ENCODE peak calls at places on chromosomes 3 and 15, in five cellular contexts. One of them, this sample, is unnamed.

GRCh38 chr3:141926929-141927328 is 50.5 kb downstream of the ATP1B3 start:
- DNase-seq in type B pancreatic cell: no peak
- DNase-seq in stimulated activated CD4-positive, alpha-beta T cell treated with anti-CD3 and anti-CD28 coated beads, Interleukin-4, amount 100 ng/mL, for 24 hours: no peak
- DNase-seq in fibroblast of the aortic adventitia: no peak
- DNase-seq in mesothelial cell of epicardium: no peak
- DNase-seq in this sample: no peak

GRCh38 chr3:10471337-10471721 is 34.1 kb downstream of the ATP2B2 start:
- DNase-seq in type B pancreatic cell: no peak
- DNase-seq in stimulated activated CD4-positive, alpha-beta T cell treated with anti-CD3 and anti-CD28 coated beads, Interleukin-4, amount 100 ng/mL, for 24 hours: no peak
- DNase-seq in fibroblast of the aortic adventitia: no peak
- DNase-seq in mesothelial cell of epicardium: no peak
- DNase-seq in this sample: peak; percentile 7

GRCh38 chr15:29822685-29823459 is 604 bp upstream of the TJP1 start:
- DNase-seq in type B pancreatic cell: peak; percentile 79
- DNase-seq in stimulated activated CD4-positive, alpha-beta T cell treated with anti-CD3 and anti-CD28 coated beads, Interleukin-4, amount 100 ng/mL, for 24 hours: no peak
- DNase-seq in fibroblast of the aortic adventitia: peak; percentile 77
- DNase-seq in mesothelial cell of epicardium: peak; percentile 31
- DNase-seq in this sample: peak; percentile 84

GRCh38 chr3:78917541-78917940 is 850.3 kb downstream of the ROBO1 start:
- DNase-seq in type B pancreatic cell: no peak
- DNase-seq in stimulated activated CD4-positive, alpha-beta T cell treated with anti-CD3 and anti-CD28 coated beads, Interleukin-4, amount 100 ng/mL, for 24 hours: no peak
- DNase-seq in fibroblast of the aortic adventitia: no peak
- DNase-seq in mesothelial cell of epicardium: no peak
- DNase-seq in this sample: no peak

GRCh38 chr3:128076783-128077624 is 24.8 kb downstream of the SEC61A1 start:
- DNase-seq in type B pancreatic cell: no peak
- DNase-seq in stimulated activated CD4-positive, alpha-beta T cell treated with anti-CD3 and anti-CD28 coated beads, Interleukin-4, amount 100 ng/mL, for 24 hours: peak; percentile 33
- DNase-seq in fibroblast of the aortic adventitia: no peak
- DNase-seq in mesothelial cell of epicardium: no peak
- DNase-seq in this sample: no peak

GRCh38 chr3:99747915-99748314 is 69.7 kb upstream of the CMSS1 start:
- DNase-seq in type B pancreatic cell: no peak
- DNase-seq in stimulated activated CD4-positive, alpha-beta T cell treated with anti-CD3 and anti-CD28 coated beads, Interleukin-4, amount 100 ng/mL, for 24 hours: no peak
- DNase-seq in fibroblast of the aortic adventitia: peak; percentile 44
- DNase-seq in mesothelial cell of epicardium: no peak
- DNase-seq in this sample: peak; percentile 67

GRCh38 chr15:48205981-48206380 is at the start of gene SLC12A1:
- DNase-seq in type B pancreatic cell: no peak
- DNase-seq in stimulated activated CD4-positive, alpha-beta T cell treated with anti-CD3 and anti-CD28 coated beads, Interleukin-4, amount 100 ng/mL, for 24 hours: no peak
- DNase-seq in fibroblast of the aortic adventitia: no peak
- DNase-seq in mesothelial cell of epicardium: no peak
- DNase-seq in this sample: no peak

GRCh38 chr3:30970183-30970582 is 75.7 kb upstream of the GADL1 start:
- DNase-seq in type B pancreatic cell: no peak
- DNase-seq in stimulated activated CD4-positive, alpha-beta T cell treated with anti-CD3 and anti-CD28 coated beads, Interleukin-4, amount 100 ng/mL, for 24 hours: no peak
- DNase-seq in fibroblast of the aortic adventitia: peak; percentile 11
- DNase-seq in mesothelial cell of epicardium: no peak
- DNase-seq in this sample: no peak

GRCh38 chr15:42094512-42094963 is at the start of gene PLA2G4D:
- DNase-seq in type B pancreatic cell: no peak
- DNase-seq in stimulated activated CD4-positive, alpha-beta T cell treated with anti-CD3 and anti-CD28 coated beads, Interleukin-4, amount 100 ng/mL, for 24 hours: no peak
- DNase-seq in fibroblast of the aortic adventitia: no peak
- DNase-seq in mesothelial cell of epicardium: no peak
- DNase-seq in this sample: no peak

GRCh38 chr3:152957488-152957887 is 122.6 kb downstream of the P2RY1 start:
- DNase-seq in type B pancreatic cell: no peak
- DNase-seq in stimulated activated CD4-positive, alpha-beta T cell treated with anti-CD3 and anti-CD28 coated beads, Interleukin-4, amount 100 ng/mL, for 24 hours: no peak
- DNase-seq in fibroblast of the aortic adventitia: no peak
- DNase-seq in mesothelial cell of epicardium: no peak
- DNase-seq in this sample: no peak

GRCh38 chr3:64145438-64145837 is 79.8 kb downstream of the PRICKLE2 start:
- DNase-seq in type B pancreatic cell: no peak
- DNase-seq in stimulated activated CD4-positive, alpha-beta T cell treated with anti-CD3 and anti-CD28 coated beads, Interleukin-4, amount 100 ng/mL, for 24 hours: no peak
- DNase-seq in fibroblast of the aortic adventitia: no peak
- DNase-seq in mesothelial cell of epicardium: no peak
- DNase-seq in this sample: no peak

GRCh38 chr3:159953320-159953719 is 35.3 kb upstream of the IL12A start:
- DNase-seq in type B pancreatic cell: no peak
- DNase-seq in stimulated activated CD4-positive, alpha-beta T cell treated with anti-CD3 and anti-CD28 coated beads, Interleukin-4, amount 100 ng/mL, for 24 hours: no peak
- DNase-seq in fibroblast of the aortic adventitia: no peak
- DNase-seq in mesothelial cell of epicardium: no peak
- DNase-seq in this sample: no peak

GRCh38 chr3:149385617-149386298 is 8.3 kb upstream of the TM4SF1 start:
- DNase-seq in type B pancreatic cell: no peak
- DNase-seq in stimulated activated CD4-positive, alpha-beta T cell treated with anti-CD3 and anti-CD28 coated beads, Interleukin-4, amount 100 ng/mL, for 24 hours: no peak
- DNase-seq in fibroblast of the aortic adventitia: no peak
- DNase-seq in mesothelial cell of epicardium: no peak
- DNase-seq in this sample: no peak

GRCh38 chr3:56899078-56899477 is 97.3 kb upstream of the ARHGEF3 start:
- DNase-seq in type B pancreatic cell: no peak
- DNase-seq in stimulated activated CD4-positive, alpha-beta T cell treated with anti-CD3 and anti-CD28 coated beads, Interleukin-4, amount 100 ng/mL, for 24 hours: no peak
- DNase-seq in fibroblast of the aortic adventitia: no peak
- DNase-seq in mesothelial cell of epicardium: no peak
- DNase-seq in this sample: no peak

GRCh38 chr3:58058654-58059263 is 50.5 kb downstream of the FLNB start:
- DNase-seq in type B pancreatic cell: no peak
- DNase-seq in stimulated activated CD4-positive, alpha-beta T cell treated with anti-CD3 and anti-CD28 coated beads, Interleukin-4, amount 100 ng/mL, for 24 hours: no peak
- DNase-seq in fibroblast of the aortic adventitia: peak; percentile 80
- DNase-seq in mesothelial cell of epicardium: no peak
- DNase-seq in this sample: peak; percentile 54

GRCh38 chr3:535566-536416 is 339.2 kb downstream of the CHL1 start:
- DNase-seq in type B pancreatic cell: no peak
- DNase-seq in stimulated activated CD4-positive, alpha-beta T cell treated with anti-CD3 and anti-CD28 coated beads, Interleukin-4, amount 100 ng/mL, for 24 hours: no peak
- DNase-seq in fibroblast of the aortic adventitia: peak; percentile 10
- DNase-seq in mesothelial cell of epicardium: no peak
- DNase-seq in this sample: peak; percentile 14

GRCh38 chr3:184440161-184440560 is 60.3 kb downstream of the CHRD start:
- DNase-seq in type B pancreatic cell: no peak
- DNase-seq in stimulated activated CD4-positive, alpha-beta T cell treated with anti-CD3 and anti-CD28 coated beads, Interleukin-4, amount 100 ng/mL, for 24 hours: no peak
- DNase-seq in fibroblast of the aortic adventitia: no peak
- DNase-seq in mesothelial cell of epicardium: no peak
- DNase-seq in this sample: no peak

GRCh38 chr3:87694678-87695077 is 364.1 kb downstream of the CGGBP1 start:
- DNase-seq in type B pancreatic cell: no peak
- DNase-seq in stimulated activated CD4-positive, alpha-beta T cell treated with anti-CD3 and anti-CD28 coated beads, Interleukin-4, amount 100 ng/mL, for 24 hours: no peak
- DNase-seq in fibroblast of the aortic adventitia: no peak
- DNase-seq in mesothelial cell of epicardium: no peak
- DNase-seq in this sample: no peak

GRCh38 chr3:194136519-194137313 is 768 bp downstream of the HES1 start:
- DNase-seq in type B pancreatic cell: peak; percentile 80
- DNase-seq in stimulated activated CD4-positive, alpha-beta T cell treated with anti-CD3 and anti-CD28 coated beads, Interleukin-4, amount 100 ng/mL, for 24 hours: peak; percentile 16
- DNase-seq in fibroblast of the aortic adventitia: peak; percentile 85
- DNase-seq in mesothelial cell of epicardium: peak; percentile 36
- DNase-seq in this sample: peak; percentile 81

GRCh38 chr3:160695003-160695402 is 18.0 kb downstream of the ARL14 start:
- DNase-seq in type B pancreatic cell: no peak
- DNase-seq in stimulated activated CD4-positive, alpha-beta T cell treated with anti-CD3 and anti-CD28 coated beads, Interleukin-4, amount 100 ng/mL, for 24 hours: no peak
- DNase-seq in fibroblast of the aortic adventitia: no peak
- DNase-seq in mesothelial cell of epicardium: no peak
- DNase-seq in this sample: no peak

GRCh38 chr3:57952208-57952631 is 56.0 kb upstream of the FLNB start:
- DNase-seq in type B pancreatic cell: no peak
- DNase-seq in stimulated activated CD4-positive, alpha-beta T cell treated with anti-CD3 and anti-CD28 coated beads, Interleukin-4, amount 100 ng/mL, for 24 hours: no peak
- DNase-seq in fibroblast of the aortic adventitia: peak; percentile 88
- DNase-seq in mesothelial cell of epicardium: no peak
- DNase-seq in this sample: peak; percentile 89

GRCh38 chr3:196931157-196931556 is 11.2 kb downstream of the NCBP2 start:
- DNase-seq in type B pancreatic cell: no peak
- DNase-seq in stimulated activated CD4-positive, alpha-beta T cell treated with anti-CD3 and anti-CD28 coated beads, Interleukin-4, amount 100 ng/mL, for 24 hours: no peak
- DNase-seq in fibroblast of the aortic adventitia: no peak
- DNase-seq in mesothelial cell of epicardium: no peak
- DNase-seq in this sample: no peak

GRCh38 chr15:80875568-80875967 is 96.4 kb downstream of the CEMIP start:
- DNase-seq in type B pancreatic cell: no peak
- DNase-seq in stimulated activated CD4-positive, alpha-beta T cell treated with anti-CD3 and anti-CD28 coated beads, Interleukin-4, amount 100 ng/mL, for 24 hours: no peak
- DNase-seq in fibroblast of the aortic adventitia: peak; percentile 65
- DNase-seq in mesothelial cell of epicardium: no peak
- DNase-seq in this sample: no peak

GRCh38 chr15:66096711-66097058 is 156.9 kb downstream of the MEGF11 start:
- DNase-seq in type B pancreatic cell: no peak
- DNase-seq in stimulated activated CD4-positive, alpha-beta T cell treated with anti-CD3 and anti-CD28 coated beads, Interleukin-4, amount 100 ng/mL, for 24 hours: no peak
- DNase-seq in fibroblast of the aortic adventitia: no peak
- DNase-seq in mesothelial cell of epicardium: no peak
- DNase-seq in this sample: no peak

GRCh38 chr3:30354972-30355371 is 251.4 kb upstream of the TGFBR2 start:
- DNase-seq in type B pancreatic cell: no peak
- DNase-seq in stimulated activated CD4-positive, alpha-beta T cell treated with anti-CD3 and anti-CD28 coated beads, Interleukin-4, amount 100 ng/mL, for 24 hours: no peak
- DNase-seq in fibroblast of the aortic adventitia: no peak
- DNase-seq in mesothelial cell of epicardium: no peak
- DNase-seq in this sample: peak; percentile 50

GRCh38 chr3:172549144-172549543 is 25.9 kb upstream of the TNFSF10 start:
- DNase-seq in type B pancreatic cell: no peak
- DNase-seq in stimulated activated CD4-positive, alpha-beta T cell treated with anti-CD3 and anti-CD28 coated beads, Interleukin-4, amount 100 ng/mL, for 24 hours: no peak
- DNase-seq in fibroblast of the aortic adventitia: peak; percentile 37
- DNase-seq in mesothelial cell of epicardium: no peak
- DNase-seq in this sample: no peak

GRCh38 chr15:85694086-85694485 is 100.6 kb downstream of the KLHL25 start:
- DNase-seq in type B pancreatic cell: no peak
- DNase-seq in stimulated activated CD4-positive, alpha-beta T cell treated with anti-CD3 and anti-CD28 coated beads, Interleukin-4, amount 100 ng/mL, for 24 hours: no peak
- DNase-seq in fibroblast of the aortic adventitia: no peak
- DNase-seq in mesothelial cell of epicardium: no peak
- DNase-seq in this sample: no peak

GRCh38 chr3:150545419-150546225 is 674 bp downstream of the SERP1 start:
- DNase-seq in type B pancreatic cell: peak; percentile 75
- DNase-seq in stimulated activated CD4-positive, alpha-beta T cell treated with anti-CD3 and anti-CD28 coated beads, Interleukin-4, amount 100 ng/mL, for 24 hours: peak; percentile 39
- DNase-seq in fibroblast of the aortic adventitia: peak; percentile 32
- DNase-seq in mesothelial cell of epicardium: peak; percentile 24
- DNase-seq in this sample: no peak

This sample was measured in astrocyte of the spinal cord.